ENCODE peak calls at places on chromosome 12, in six cellular contexts. G is mucosa of gallbladder; M is T-helper 9 cell; Q is SK-N-SH; P is HCEC 1CT; S is activated CD4-positive, CD25-positive, alpha-beta regulatory T cell. K is an unnamed sample.

GRCh38 chr12:55647027-55647426 is 10.3 kb downstream of the OR10P1 start:
- DNase-seq in M (no peak), P (no peak), Q (no peak), S (no peak), G (no peak), K (no peak)

GRCh38 chr12:13437541-13437940 is 241.0 kb downstream of the EMP1 start:
- DNase-seq in Q (no peak), M (no peak), G (no peak), S (no peak), P (no peak), K (no peak)

GRCh38 chr12:60101715-60102114 is 505.9 kb downstream of the SLC16A7 start:
- DNase-seq in M (no peak), G (no peak), Q (no peak), P (peak), S (no peak), K (no peak)

GRCh38 chr12:90335561-90335960 is 619.4 kb downstream of the CCER1 start:
- DNase-seq in Q (no peak), S (no peak), G (no peak), M (no peak), P (no peak), K (no peak)

GRCh38 chr12:121783771-121784170 is 9.7 kb downstream of the RHOF start:
- DNase-seq in M (no peak), S (no peak), Q (no peak), P (peak), G (no peak), K (no peak)

GRCh38 chr12:47236109-47236714 is 156.5 kb upstream of the AMIGO2 start:
- DNase-seq in P (peak), M (no peak), S (no peak), G (no peak), Q (no peak), K (no peak)

GRCh38 chr12:52007982-52008510 is 1.3 kb downstream of the TAMALIN start:
- DNase-seq in G (no peak), M (no peak), P (no peak), Q (no peak), S (no peak), K (no peak)

GRCh38 chr12:94186461-94187237 is 38.3 kb downstream of the PLXNC1 start:
- DNase-seq in Q (peak), G (no peak), S (no peak), P (no peak), M (no peak), K (no peak)

GRCh38 chr12:8829128-8829524 is 6.7 kb downstream of the A2ML1 start:
- DNase-seq in Q (no peak), G (no peak), M (no peak), P (no peak), S (no peak), K (no peak)

GRCh38 chr12:117060236-117060926 is 38.8 kb downstream of the TESC start:
- DNase-seq in G (no peak), M (no peak), Q (no peak), P (no peak), S (no peak), K (no peak)

GRCh38 chr12:113083863-113084430 is 27.4 kb downstream of the DTX1 start:
- DNase-seq in G (no peak), Q (no peak), M (no peak), P (no peak), S (no peak), K (no peak)

GRCh38 chr12:48764521-48764920 is 24.4 kb downstream of the ADCY6 start:
- DNase-seq in M (no peak), G (no peak), P (no peak), Q (no peak), S (no peak), K (no peak)

GRCh38 chr12:123253606-123254459 is 17.8 kb downstream of the CDK2AP1 start:
- DNase-seq in P (no peak), S (no peak), G (peak), M (no peak), Q (no peak), K (no peak)

GRCh38 chr12:76706761-76707160 is 57.2 kb upstream of the ZDHHC17 start:
- DNase-seq in G (no peak), Q (no peak), S (no peak), M (no peak), P (peak), K (no peak)

GRCh38 chr12:12909995-12910391 is 18.6 kb downstream of the GPRC5A start:
- DNase-seq in M (no peak), Q (peak), S (no peak), P (no peak), G (no peak), K (no peak)

GRCh38 chr12:56221233-56221756 is 427 bp downstream of the RNF41 start:
- DNase-seq in P (peak), Q (peak), S (no peak), M (no peak), G (peak), K (no peak)

GRCh38 chr12:108635997-108636808 is 2.5 kb upstream of the SELPLG start:
- DNase-seq in Q (no peak), P (no peak), M (no peak), G (no peak), S (no peak), K (no peak)

GRCh38 chr12:131164096-131164872 is 210.6 kb downstream of the ADGRD1 start:
- DNase-seq in Q (peak), P (no peak), G (no peak), M (no peak), S (no peak), K (no peak)

GRCh38 chr12:47978598-47978873 is 15.1 kb downstream of the TMEM106C start:
- DNase-seq in G (no peak), M (no peak), S (no peak), P (no peak), Q (no peak), K (no peak)

GRCh38 chr12:50215033-50215432 is 47.9 kb upstream of the CERS5 start:
- DNase-seq in G (no peak), P (no peak), S (no peak), Q (no peak), M (no peak), K (no peak)

GRCh38 chr12:25361511-25361910 is 110.8 kb upstream of the KRAS start:
- DNase-seq in P (no peak), S (no peak), Q (no peak), G (no peak), M (no peak), K (no peak)

GRCh38 chr12:50224026-50224692 is 57.0 kb upstream of the CERS5 start:
- DNase-seq in P (no peak), G (peak), S (no peak), Q (no peak), M (peak), K (peak)

GRCh38 chr12:58916891-58917570 is 3.3 kb downstream of the LRIG3 start:
- DNase-seq in P (peak), S (no peak), M (no peak), Q (no peak), G (no peak), K (no peak)

GRCh38 chr12:3531496-3531895 is 40.5 kb downstream of the PRMT8 start:
- DNase-seq in G (no peak), M (no peak), S (no peak), Q (no peak), P (no peak), K (no peak)

GRCh38 chr12:115798309-115798917 is 479.1 kb downstream of the MED13L start:
- DNase-seq in M (no peak), S (no peak), P (no peak), G (no peak), Q (no peak), K (no peak)

GRCh38 chr12:43812042-43812441 is 5.9 kb upstream of the TWF1 start:
- DNase-seq in G (no peak), Q (no peak), S (no peak), P (no peak), M (no peak), K (no peak)